ENCODE peak calls at places on chromosomes 11 and 22, in four cellular contexts. One of them, this sample, is unnamed.
A peak's percentile ranks its signal among the peaks of the same experiment; 100 is the strongest.

GRCh38 chr11:119782673-119783072 is 53.7 kb upstream of the NECTIN1 start:
- DNase-seq in colonic mucosa: no peak
- DNase-seq in endodermal cell: no peak
- DNase-seq in mammary epithelial cell: no peak
- DNase-seq in this sample: peak; percentile 76

GRCh38 chr11:102664001-102664752 is 39.0 kb upstream of the MMP20 start:
- DNase-seq in colonic mucosa: no peak
- DNase-seq in endodermal cell: peak; percentile 78
- DNase-seq in mammary epithelial cell: no peak
- DNase-seq in this sample: no peak

GRCh38 chr11:109864161-109864661 is 229.0 kb upstream of the ZC3H12C start:
- DNase-seq in colonic mucosa: no peak
- DNase-seq in endodermal cell: no peak
- DNase-seq in mammary epithelial cell: no peak
- DNase-seq in this sample: peak; percentile 81

GRCh38 chr11:121448431-121448941 is 3.6 kb upstream of the SORL1 start:
- DNase-seq in colonic mucosa: no peak
- DNase-seq in endodermal cell: no peak
- DNase-seq in mammary epithelial cell: no peak
- DNase-seq in this sample: no peak

GRCh38 chr22:20036119-20036518 is 15.2 kb downstream of the TANGO2 start:
- DNase-seq in colonic mucosa: no peak
- DNase-seq in endodermal cell: no peak
- DNase-seq in mammary epithelial cell: no peak
- DNase-seq in this sample: no peak

GRCh38 chr11:11244470-11245080 is 108.5 kb downstream of the CSNK2A3 start:
- DNase-seq in colonic mucosa: no peak
- DNase-seq in endodermal cell: no peak
- DNase-seq in mammary epithelial cell: no peak
- DNase-seq in this sample: no peak

GRCh38 chr11:2293396-2294339 is 8.1 kb downstream of the C11orf21 start:
- DNase-seq in colonic mucosa: no peak
- DNase-seq in endodermal cell: peak; percentile 62
- DNase-seq in mammary epithelial cell: no peak
- DNase-seq in this sample: no peak

GRCh38 chr22:43226368-43226979 is 39.5 kb upstream of the TTLL12 start:
- DNase-seq in colonic mucosa: no peak
- DNase-seq in endodermal cell: peak; percentile 94
- DNase-seq in mammary epithelial cell: no peak
- DNase-seq in this sample: peak; percentile 41

GRCh38 chr11:102494216-102494615 is 36.3 kb downstream of the MMP7 start:
- DNase-seq in colonic mucosa: peak; percentile 67
- DNase-seq in endodermal cell: no peak
- DNase-seq in mammary epithelial cell: peak; percentile 78
- DNase-seq in this sample: peak; percentile 89

GRCh38 chr11:772429-773390 is 4.6 kb downstream of the GATD1 start:
- DNase-seq in colonic mucosa: no peak
- DNase-seq in endodermal cell: no peak
- DNase-seq in mammary epithelial cell: no peak
- DNase-seq in this sample: no peak

GRCh38 chr11:776459-777287 is 614 bp downstream of the GATD1 start:
- DNase-seq in colonic mucosa: no peak
- DNase-seq in endodermal cell: peak; percentile 91
- DNase-seq in mammary epithelial cell: peak; percentile 35
- DNase-seq in this sample: no peak

GRCh38 chr11:773830-774229 is 3.5 kb downstream of the GATD1 start:
- DNase-seq in colonic mucosa: no peak
- DNase-seq in endodermal cell: no peak
- DNase-seq in mammary epithelial cell: no peak
- DNase-seq in this sample: no peak

GRCh38 chr11:773425-773824 is 3.9 kb downstream of the GATD1 start:
- DNase-seq in colonic mucosa: no peak
- DNase-seq in endodermal cell: no peak
- DNase-seq in mammary epithelial cell: no peak
- DNase-seq in this sample: no peak

GRCh38 chr11:774873-775592 is 2.3 kb downstream of the GATD1 start:
- DNase-seq in colonic mucosa: no peak
- DNase-seq in endodermal cell: no peak
- DNase-seq in mammary epithelial cell: peak; percentile 64
- DNase-seq in this sample: no peak
- H3K9ac ChIP-seq in colonic mucosa: no peak overlapping the region
- H3K9ac ChIP-seq in endodermal cell: no peak overlapping the region
- H3K9ac ChIP-seq in mammary epithelial cell: no peak overlapping the region
- H3K9ac ChIP-seq in this sample: no peak overlapping the region

DNA sequence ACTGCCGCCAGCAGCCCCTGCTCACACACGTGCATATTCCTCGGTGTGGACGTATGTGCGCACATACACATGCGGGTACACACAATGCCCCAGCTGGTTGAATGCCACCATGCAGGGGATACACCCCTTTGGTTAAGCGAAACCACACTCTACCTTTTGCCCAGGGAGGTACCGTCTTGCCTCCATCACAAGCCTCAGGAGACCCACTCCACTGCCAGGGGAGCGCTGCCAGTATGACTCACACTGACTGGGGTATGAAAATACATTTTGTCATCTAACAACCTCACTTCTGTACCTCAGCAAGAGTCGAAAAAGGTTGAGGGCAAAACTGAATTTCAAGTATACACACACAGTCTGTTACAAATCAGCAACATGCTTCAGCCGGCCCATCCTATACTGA is 39.4 kb downstream of the TMEM45B start:
- DNase-seq in colonic mucosa: no peak
- DNase-seq in endodermal cell: no peak
- DNase-seq in mammary epithelial cell: no peak
- DNase-seq in this sample: no peak
- H3K9ac ChIP-seq in colonic mucosa: no peak overlapping the region
- H3K9ac ChIP-seq in endodermal cell: no peak overlapping the region
- H3K9ac ChIP-seq in mammary epithelial cell: no peak overlapping the region
- H3K9ac ChIP-seq in this sample: no peak overlapping the region

DNA sequence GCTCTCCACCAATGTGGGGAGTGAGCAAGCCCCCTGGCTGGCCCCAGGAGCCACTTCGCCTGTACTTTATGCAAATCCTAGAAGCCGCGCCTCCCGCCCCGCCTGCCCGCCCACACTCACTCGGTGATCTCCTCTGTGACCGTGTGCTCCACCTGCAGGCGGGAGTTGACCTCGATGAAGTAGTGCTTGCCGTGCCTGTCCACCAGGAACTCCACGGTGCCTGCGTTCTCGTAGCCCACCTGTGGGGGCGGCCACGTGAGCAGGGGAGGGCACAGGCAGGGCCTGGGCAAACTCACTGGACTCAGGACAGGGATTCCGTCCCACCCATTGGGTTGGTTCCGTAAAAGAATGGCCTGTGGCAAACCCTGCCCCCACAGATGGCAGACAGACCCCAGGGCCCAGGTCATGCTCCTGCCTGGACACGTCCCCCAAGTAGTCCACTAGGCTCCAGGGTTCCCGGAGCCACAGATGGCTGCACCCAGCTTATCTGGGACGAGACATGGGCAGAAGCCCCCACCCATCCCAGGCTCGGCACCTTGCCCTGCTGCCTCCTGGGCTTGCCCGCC is 11.9 kb downstream of the LRFN4 start:
- DNase-seq in colonic mucosa: peak; percentile 83
- DNase-seq in endodermal cell: peak; percentile 95
- DNase-seq in mammary epithelial cell: peak; percentile 43
- DNase-seq in this sample: peak; percentile 15
- H3K9ac ChIP-seq in colonic mucosa: no peak overlapping the region
- H3K9ac ChIP-seq in endodermal cell: no peak overlapping the region
- H3K9ac ChIP-seq in mammary epithelial cell: no peak overlapping the region
- H3K9ac ChIP-seq in this sample: no peak overlapping the region

GRCh38 chr22:46091277-46091977 is 58.9 kb upstream of the PPARA start:
- DNase-seq in colonic mucosa: no peak
- DNase-seq in endodermal cell: no peak
- DNase-seq in mammary epithelial cell: no peak
- DNase-seq in this sample: no peak

GRCh38 chr22:46093796-46094195 is 56.5 kb upstream of the PPARA start:
- DNase-seq in colonic mucosa: no peak
- DNase-seq in endodermal cell: no peak
- DNase-seq in mammary epithelial cell: no peak
- DNase-seq in this sample: no peak

GRCh38 chr22:46090631-46091201 is 59.6 kb upstream of the PPARA start:
- DNase-seq in colonic mucosa: no peak
- DNase-seq in endodermal cell: no peak
- DNase-seq in mammary epithelial cell: peak; percentile 86
- DNase-seq in this sample: peak; percentile 81

GRCh38 chr22:46092646-46093410 is 57.5 kb upstream of the PPARA start:
- DNase-seq in colonic mucosa: no peak
- DNase-seq in endodermal cell: no peak
- DNase-seq in mammary epithelial cell: no peak
- DNase-seq in this sample: no peak

GRCh38 chr22:46092011-46092410 is 58.3 kb upstream of the PPARA start:
- DNase-seq in colonic mucosa: no peak
- DNase-seq in endodermal cell: no peak
- DNase-seq in mammary epithelial cell: no peak
- DNase-seq in this sample: no peak
- H3K9ac ChIP-seq in colonic mucosa: peak overlapping the region; percentile 20
- H3K9ac ChIP-seq in endodermal cell: no peak overlapping the region
- H3K9ac ChIP-seq in mammary epithelial cell: no peak overlapping the region
- H3K9ac ChIP-seq in this sample: peak overlapping the region; percentile 20

GRCh38 chr11:3877252-3878035 is 22.0 kb downstream of the STIM1 start:
- DNase-seq in colonic mucosa: no peak
- DNase-seq in endodermal cell: no peak
- DNase-seq in mammary epithelial cell: peak; percentile 73
- DNase-seq in this sample: no peak
- H3K9ac ChIP-seq in colonic mucosa: peak overlapping the region; percentile 24
- H3K9ac ChIP-seq in endodermal cell: no peak overlapping the region
- H3K9ac ChIP-seq in mammary epithelial cell: no peak overlapping the region
- H3K9ac ChIP-seq in this sample: no peak overlapping the region

GRCh38 chr22:22165936-22166710 is 78.5 kb upstream of the VPREB1 start:
- DNase-seq in colonic mucosa: no peak
- DNase-seq in endodermal cell: no peak
- DNase-seq in mammary epithelial cell: no peak
- DNase-seq in this sample: no peak
- H3K9ac ChIP-seq in colonic mucosa: no peak overlapping the region
- H3K9ac ChIP-seq in endodermal cell: no peak overlapping the region
- H3K9ac ChIP-seq in mammary epithelial cell: no peak overlapping the region
- H3K9ac ChIP-seq in this sample: no peak overlapping the region

DNA sequence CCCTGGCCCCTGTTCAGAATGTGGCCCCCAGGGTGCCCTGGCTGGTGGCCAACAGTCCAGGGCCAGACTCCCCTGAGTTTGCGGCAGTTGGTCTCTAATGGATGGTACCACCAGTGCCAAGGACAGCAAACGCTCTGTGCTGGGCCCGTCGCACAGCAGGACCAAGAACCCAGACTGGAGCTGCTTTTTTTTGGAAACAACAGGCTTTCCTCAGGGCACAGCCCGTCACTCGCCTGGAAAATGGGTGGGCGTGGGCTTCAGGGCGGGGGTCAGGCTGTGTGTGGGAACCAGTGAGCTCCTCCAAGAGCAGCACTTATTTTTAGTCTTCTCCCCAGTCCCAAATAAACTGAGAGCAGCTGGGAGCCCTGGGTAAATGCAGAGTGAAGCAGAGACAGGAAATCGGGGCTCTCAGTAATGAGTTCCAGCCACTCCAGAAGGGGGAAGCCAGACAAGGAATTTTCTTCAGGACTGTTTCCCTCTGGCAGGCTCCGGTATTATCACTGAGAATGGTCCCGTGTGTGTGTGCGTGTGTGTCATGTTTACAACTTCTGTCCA is 62.9 kb downstream of the PPFIBP2 start:
- DNase-seq in colonic mucosa: peak; percentile 31
- DNase-seq in endodermal cell: no peak
- DNase-seq in mammary epithelial cell: no peak
- DNase-seq in this sample: peak; percentile 27
- H3K9ac ChIP-seq in colonic mucosa: peak overlapping the region; percentile 48
- H3K9ac ChIP-seq in endodermal cell: no peak overlapping the region
- H3K9ac ChIP-seq in mammary epithelial cell: no peak overlapping the region
- H3K9ac ChIP-seq in this sample: no peak overlapping the region

GRCh38 chr11:107929611-107930200 is 1.5 kb downstream of the RAB39A start:
- DNase-seq in colonic mucosa: no peak
- DNase-seq in endodermal cell: peak; percentile 50
- DNase-seq in mammary epithelial cell: no peak
- DNase-seq in this sample: peak; percentile 12

GRCh38 chr11:107927559-107927958 is 689 bp upstream of the RAB39A start:
- DNase-seq in colonic mucosa: no peak
- DNase-seq in endodermal cell: no peak
- DNase-seq in mammary epithelial cell: no peak
- DNase-seq in this sample: no peak

GRCh38 chr11:107928046-107928766 is at the start of gene RAB39A:
- DNase-seq in colonic mucosa: peak; percentile 92
- DNase-seq in endodermal cell: peak; percentile 100
- DNase-seq in mammary epithelial cell: peak; percentile 89
- DNase-seq in this sample: peak; percentile 86

GRCh38 chr11:107931206-107931605 is 3.0 kb downstream of the RAB39A start:
- DNase-seq in colonic mucosa: no peak
- DNase-seq in endodermal cell: no peak
- DNase-seq in mammary epithelial cell: no peak
- DNase-seq in this sample: no peak

GRCh38 chr11:107928767-107929507 is 689 bp downstream of the RAB39A start:
- DNase-seq in colonic mucosa: peak; percentile 27
- DNase-seq in endodermal cell: peak; percentile 71
- DNase-seq in mammary epithelial cell: no peak
- DNase-seq in this sample: no peak
- H3K9ac ChIP-seq in colonic mucosa: no peak overlapping the region
- H3K9ac ChIP-seq in endodermal cell: peak overlapping the region; percentile 68
- H3K9ac ChIP-seq in mammary epithelial cell: no peak overlapping the region
- H3K9ac ChIP-seq in this sample: no peak overlapping the region

This sample was measured in fibroblast of lung.